ENCODE peak calls at places on chromosomes 2 and 18, in four cellular contexts. O, Y, D and X are unnamed samples.
A peak's percentile ranks its signal among the peaks of the same experiment; 100 is the strongest.

GRCh38 chr2:20350105-20350712 is 435 bp downstream of the PUM2 start:
- DNase-seq in Y (peak; percentile 57), O (peak; percentile 65), D (no peak), X (no peak)

GRCh38 chr2:107235491-107236254 is 349.7 kb upstream of the ST6GAL2 start:
- DNase-seq in O (no peak), D (no peak), Y (no peak), X (no peak)

GRCh38 chr18:61713502-61713901 is 179.3 kb downstream of the RNF152 start:
- DNase-seq in O (no peak), D (no peak), Y (no peak), X (no peak)

GRCh38 chr18:11807233-11807632 is 44.0 kb upstream of the CHMP1B start:
- DNase-seq in D (no peak), Y (no peak), O (no peak), X (no peak)

GRCh38 chr18:22734812-22735627 is 198.1 kb upstream of the RBBP8 start:
- DNase-seq in D (peak; percentile 38), O (no peak), Y (no peak), X (no peak)

GRCh38 chr2:86249843-86250402 is 50.7 kb downstream of the MRPL35 start:
- DNase-seq in D (no peak), Y (peak; percentile 32), O (peak; percentile 62), X (no peak)

GRCh38 chr18:42734520-42734919 is 381.0 kb downstream of the RIT2 start:
- DNase-seq in Y (no peak), D (no peak), O (no peak), X (no peak)

GRCh38 chr2:68253211-68254068 is 1.1 kb upstream of the PPP3R1 start:
- DNase-seq in D (no peak), O (peak; percentile 21), Y (no peak), X (no peak)

GRCh38 chr18:50401888-50402287 is 27.0 kb downstream of the SKA1 start:
- DNase-seq in Y (no peak), O (peak; percentile 82), D (no peak), X (no peak)

GRCh38 chr18:11986061-11986460 is 4.8 kb downstream of the IMPA2 start:
- DNase-seq in Y (no peak), D (no peak), O (no peak), X (no peak)

GRCh38 chr18:60568211-60568610 is 195.6 kb upstream of the MC4R start:
- DNase-seq in Y (no peak), D (no peak), O (no peak), X (no peak)

GRCh38 chr2:85133751-85134254 is 611 bp downstream of the TCF7L1 start:
- DNase-seq in Y (peak; percentile 44), D (no peak), O (peak; percentile 28), X (no peak)

GRCh38 chr2:86301010-86301409 is 36.4 kb downstream of the REEP1 start:
- DNase-seq in Y (no peak), O (no peak), D (no peak), X (no peak)

GRCh38 chr18:74514860-74515495 is 18.8 kb downstream of the CNDP2 start:
- DNase-seq in Y (no peak), D (no peak), O (no peak), X (no peak)